ENCODE peak calls at places on chromosome 11, in nine cellular contexts. B is astrocyte of the hippocampus; X is kidney glomerular epithelial cell; F is stimulated activated CD8-positive, alpha-beta memory T cell treated with anti-CD3 and anti-CD28 coated beads, Interleukin-2, amount 100 ng/mL, for 1 hour; W is A549; Z is adrenal gland; C is stimulated activated CD4-positive, alpha-beta T cell treated with anti-CD3 and anti-CD28 coated beads, Interleukin-15, amount 100 ng/mL, for 1 hour; N is small intestine; V is HFFc6. D is an unnamed sample.

GRCh38 chr11:2561283-2562180 is 116.7 kb downstream of the KCNQ1 start:
- DNase-seq in B (no peak), X (no peak), F (no peak), W (no peak), Z (peak), C (no peak), N (no peak), V (no peak), D (no peak)

GRCh38 chr11:44863231-44863630 is 87.5 kb downstream of the TP53I11 start:
- DNase-seq in B (peak), X (no peak), F (no peak), W (no peak), Z (no peak), C (no peak), N (no peak), V (no peak), D (no peak)

GRCh38 chr11:76604652-76605241 is 65.8 kb downstream of the LRRC32 start:
- DNase-seq in B (peak), X (no peak), F (no peak), W (no peak), Z (peak), C (no peak), N (no peak), V (peak), D (no peak)

GRCh38 chr11:109173504-109173903 is 248.5 kb upstream of the C11orf87 start:
- DNase-seq in B (no peak), X (no peak), F (no peak), W (no peak), Z (no peak), C (no peak), N (no peak), V (no peak), D (no peak)

GRCh38 chr11:71934213-71934612 is 5.4 kb downstream of the RNF121 start:
- DNase-seq in B (no peak), X (no peak), F (no peak), W (no peak), Z (no peak), C (no peak), N (no peak), V (no peak), D (no peak)

GRCh38 chr11:59658036-59658435 is 10.8 kb downstream of the PATL1 start:
- DNase-seq in B (no peak), X (no peak), F (no peak), W (no peak), Z (no peak), C (no peak), N (no peak), V (no peak), D (no peak)

GRCh38 chr11:64572143-64572542 is 18.9 kb upstream of the SLC22A12 start:
- DNase-seq in B (no peak), X (no peak), F (no peak), W (no peak), Z (no peak), C (no peak), N (no peak), V (no peak), D (no peak)

GRCh38 chr11:76030286-76030685 is 176.0 kb downstream of the WNT11 start:
- DNase-seq in B (peak), X (peak), F (no peak), W (peak), Z (no peak), C (no peak), N (no peak), V (no peak), D (no peak)

GRCh38 chr11:84408946-84409411 is 1122.8 kb upstream of the CCDC90B start:
- DNase-seq in B (peak), X (peak), F (no peak), W (no peak), Z (no peak), C (no peak), N (no peak), V (no peak), D (no peak)

GRCh38 chr11:61728066-61728939 is 24.1 kb upstream of the MYRF start:
- DNase-seq in B (peak), X (peak), F (no peak), W (no peak), Z (no peak), C (no peak), N (no peak), V (no peak), D (no peak)

D was measured in MM.1S.